ENCODE peak calls at places on chromosomes 11 and 22, in four cellular contexts. W, J, F and U are unnamed samples.

GRCh38 chr11:68412593-68413475 is 47.7 kb upstream of the PPP6R3 start:
- DNase-seq in W (no peak), J (peak; percentile 90), F (no peak), U (no peak)

GRCh38 chr22:30423296-30423958 is 2.1 kb upstream of the MTFP1 start:
- DNase-seq in F (peak; percentile 57), W (no peak), J (no peak), U (peak; percentile 63)

GRCh38 chr11:34274712-34275398 is 83.0 kb downstream of the ABTB2 start:
- DNase-seq in W (peak; percentile 85), F (peak; percentile 64), J (peak; percentile 91), U (no peak)

GRCh38 chr11:17508306-17508705 is 31.7 kb upstream of the ABCC8 start:
- DNase-seq in W (no peak), F (no peak), J (no peak), U (no peak)

GRCh38 chr11:74055938-74056337 is 47.1 kb upstream of the UCP3 start:
- DNase-seq in F (no peak), J (peak; percentile 63), W (peak; percentile 85), U (no peak)

GRCh38 chr11:123479048-123479837 is 49.2 kb downstream of the GRAMD1B start:
- DNase-seq in J (no peak), F (no peak), W (no peak), U (peak; percentile 88)

GRCh38 chr11:124670732-124671131 is 2.8 kb downstream of the SIAE start:
- DNase-seq in J (no peak), F (no peak), W (no peak), U (peak; percentile 89)

GRCh38 chr11:105673089-105673488 is 63.2 kb downstream of the GRIA4 start:
- DNase-seq in W (peak; percentile 65), F (peak; percentile 68), J (peak; percentile 29), U (peak; percentile 54)

GRCh38 chr22:37817705-37818311 is 5.4 kb upstream of the GALR3 start:
- DNase-seq in W (peak; percentile 72), J (peak; percentile 68), F (peak; percentile 91), U (peak; percentile 74)

GRCh38 chr11:80136991-80137390 is 696.2 kb upstream of the TENM4 start:
- DNase-seq in J (no peak), W (peak; percentile 85), F (peak; percentile 9), U (no peak)

GRCh38 chr11:12164061-12165014 is 53.9 kb downstream of the MICAL2 start:
- DNase-seq in W (peak; percentile 77), J (peak; percentile 83), F (peak; percentile 50), U (peak; percentile 69)

GRCh38 chr22:43404673-43405385 is 7.0 kb upstream of the MPPED1 start:
- DNase-seq in W (no peak), F (no peak), J (no peak), U (no peak)

GRCh38 chr22:36663581-36663980 is 40.0 kb downstream of the CACNG2 start:
- DNase-seq in W (no peak), F (no peak), J (no peak), U (no peak)

GRCh38 chr11:119432484-119433368 is 9.8 kb upstream of the THY1 start:
- DNase-seq in F (no peak), W (peak; percentile 33), J (peak; percentile 70), U (no peak)

GRCh38 chr11:14905104-14906033 is 13.3 kb upstream of the CYP2R1 start:
- DNase-seq in F (peak; percentile 52), W (no peak), J (peak; percentile 9), U (peak; percentile 78)

GRCh38 chr11:62612366-62613274 is at the start of the genes EML3 and ROM1:
- DNase-seq in F (peak; percentile 88), W (no peak), J (peak; percentile 87), U (peak; percentile 93)

GRCh38 chr11:18768472-18768901 is 23.1 kb downstream of the PTPN5 start:
- DNase-seq in W (no peak), J (no peak), F (no peak), U (no peak)

GRCh38 chr11:70233511-70233919 is 30.4 kb downstream of the FADD start:
- DNase-seq in W (peak; percentile 89), F (no peak), J (peak; percentile 40), U (peak; percentile 37)

GRCh38 chr11:95230054-95231034 is 658 bp downstream of the SESN3 start:
- DNase-seq in W (peak; percentile 7), J (peak; percentile 8), F (peak; percentile 32), U (peak; percentile 67)

GRCh38 chr11:109734602-109735001 is 312.6 kb downstream of the C11orf87 start:
- DNase-seq in W (no peak), J (no peak), F (no peak), U (no peak)

GRCh38 chr11:101407324-101407723 is 176.5 kb downstream of the TRPC6 start:
- DNase-seq in J (no peak), F (no peak), W (no peak), U (no peak)

GRCh38 chr22:46028069-46028991 is 51.4 kb upstream of the WNT7B start:
- DNase-seq in W (no peak), J (no peak), F (no peak), U (no peak)

GRCh38 chr22:46025973-46026906 is 49.3 kb upstream of the WNT7B start:
- DNase-seq in J (no peak), F (no peak), W (no peak), U (no peak)

GRCh38 chr22:46029036-46029435 is 52.1 kb upstream of the WNT7B start:
- DNase-seq in F (no peak), J (no peak), W (no peak), U (no peak)

GRCh38 chr22:46026907-46027218 is 49.9 kb upstream of the WNT7B start:
- DNase-seq in J (no peak), F (no peak), W (no peak), U (no peak)

GRCh38 chr22:46027219-46028068 is 50.5 kb upstream of the WNT7B start:
- DNase-seq in W (no peak), J (no peak), F (peak; percentile 87), U (no peak)
- TF ChIP-seq CTCF in W (no peak), J (no peak), F (no peak), U (no peak)

DNA sequence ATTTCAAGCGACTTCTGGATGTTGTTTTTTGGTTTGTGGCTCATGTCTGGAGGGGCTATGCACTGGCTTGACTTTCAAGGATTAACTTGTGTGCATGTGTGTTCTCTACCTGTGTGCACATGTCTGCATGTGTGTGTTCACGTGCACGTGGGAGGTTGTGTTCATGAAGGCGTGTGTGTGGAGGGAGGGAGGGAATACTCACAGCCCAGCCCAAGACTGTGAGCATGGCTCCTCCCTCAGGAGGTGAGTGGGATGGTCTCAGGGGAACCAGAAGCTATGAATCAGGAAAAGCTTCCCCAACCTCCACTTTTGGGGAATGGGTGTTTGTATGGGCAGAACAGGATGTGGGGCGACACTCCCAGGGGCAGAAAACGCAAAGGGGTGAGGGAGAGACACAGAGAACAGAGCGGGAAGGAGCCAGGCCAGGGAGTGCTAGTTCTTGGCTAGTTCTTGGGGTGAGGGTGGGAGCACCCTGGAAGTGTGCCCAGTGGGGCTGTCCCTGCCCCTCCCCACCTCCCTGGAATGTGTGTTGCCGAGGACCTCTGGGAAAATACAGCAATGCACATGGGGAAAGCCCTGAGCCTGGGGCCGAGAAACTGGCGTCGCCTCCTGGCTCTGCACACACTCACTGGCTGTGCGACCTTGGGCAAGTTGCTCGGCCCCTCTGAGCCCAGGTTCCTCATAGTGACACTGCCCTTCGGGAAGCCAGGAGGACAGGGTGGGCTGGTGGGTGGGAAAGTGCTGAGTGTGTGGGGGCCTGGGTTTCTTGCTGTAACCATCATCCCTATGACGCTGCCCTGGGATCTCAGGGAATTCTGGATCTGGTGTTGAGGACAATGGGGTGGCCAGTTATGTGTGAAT is 16.9 kb upstream of the ALX4 start:
- DNase-seq in F (no peak), W (no peak), J (no peak), U (no peak)
- TF ChIP-seq CTCF in F (no peak), W (peak; percentile 33), J (peak; percentile 11), U (no peak)

DNA sequence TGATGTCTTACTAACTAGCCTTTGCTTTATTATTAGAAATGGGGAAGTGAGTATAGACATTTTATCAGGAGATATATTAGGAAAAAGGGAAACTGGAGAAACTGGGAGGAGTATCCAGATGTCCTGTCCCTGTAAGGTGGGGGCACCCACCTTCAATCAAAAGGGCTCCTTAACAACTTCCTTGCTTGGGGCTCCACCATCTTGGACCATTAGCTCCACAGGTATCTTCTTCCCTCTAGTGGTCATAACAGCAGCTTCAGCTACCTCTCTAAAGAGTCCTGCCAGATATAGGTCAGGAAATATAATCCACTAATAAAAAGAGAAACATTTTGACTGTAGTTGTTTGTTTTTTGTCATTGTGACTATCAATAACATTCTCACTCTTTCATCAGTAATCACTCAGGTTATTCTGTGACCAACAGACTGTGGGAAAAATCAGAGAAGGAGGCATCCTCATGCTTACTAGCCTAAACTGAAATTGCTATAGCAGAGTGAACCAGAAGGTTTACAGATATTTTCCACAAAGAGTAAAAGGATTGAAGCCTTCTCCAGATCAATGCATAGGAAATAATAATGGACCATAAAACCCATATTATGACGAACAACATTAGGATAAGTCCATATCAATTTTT is 10.4 kb downstream of the OR51B4 start:
- DNase-seq in W (peak; percentile 42), F (no peak), J (peak; percentile 45), U (peak; percentile 24)
- TF ChIP-seq CTCF in W (peak; percentile 84), F (no peak), J (peak; percentile 71), U (peak; percentile 55)

DNA sequence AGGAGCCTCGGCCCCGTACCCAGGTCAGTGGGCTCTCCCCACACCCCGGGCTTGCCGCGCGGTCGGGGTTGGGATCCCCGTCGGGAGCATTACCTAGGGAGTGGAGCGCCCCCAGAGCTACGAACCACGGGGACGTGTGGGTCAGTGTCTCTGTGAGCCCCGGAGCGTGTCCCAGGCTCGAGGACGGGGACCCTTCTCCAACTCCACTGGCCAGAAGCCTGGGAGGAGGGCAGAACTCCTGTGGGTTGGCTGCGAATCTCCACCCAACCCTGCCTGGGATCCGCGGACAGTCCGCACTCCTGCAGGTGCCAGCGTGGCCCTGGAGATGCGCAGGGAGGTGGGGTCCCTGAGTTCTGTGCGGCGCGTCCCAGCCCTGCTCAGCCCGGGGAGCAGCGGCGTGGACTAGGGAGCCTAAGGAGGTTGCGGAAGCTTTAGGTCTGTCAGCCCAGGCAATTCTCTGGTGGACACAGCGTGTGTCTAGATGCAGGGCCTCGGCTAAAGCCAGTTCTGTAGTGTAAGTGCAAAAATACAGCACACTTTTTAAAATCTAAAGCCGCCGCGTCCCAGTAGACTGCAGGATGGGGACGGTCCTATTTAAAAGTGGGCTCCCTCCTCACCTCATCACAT is 413 bp downstream of the PPFIBP2 start:
- DNase-seq in W (no peak), F (peak; percentile 44), J (no peak), U (peak; percentile 64)
- TF ChIP-seq CTCF in W (peak; percentile 2), F (no peak), J (no peak), U (no peak)

GRCh38 chr11:76379811-76380160 is 1.1 kb downstream of the THAP12 start:
- DNase-seq in F (no peak), J (no peak), W (no peak), U (no peak)

GRCh38 chr11:76376746-76377558 is 4.0 kb downstream of the THAP12 start:
- DNase-seq in F (no peak), J (no peak), W (no peak), U (no peak)

GRCh38 chr11:76382209-76382608 is 1.1 kb downstream of the GVQW3 start:
- DNase-seq in F (no peak), J (no peak), W (no peak), U (peak; percentile 41)

GRCh38 chr11:76380161-76380976 is 563 bp downstream of the THAP12 start:
- DNase-seq in F (peak; percentile 38), W (peak; percentile 4), J (peak; percentile 9), U (peak; percentile 58)

GRCh38 chr11:76380977-76381719 is at the start of the genes GVQW3 and THAP12:
- DNase-seq in F (peak; percentile 97), J (peak; percentile 99), W (peak; percentile 95), U (peak; percentile 99)
- TF ChIP-seq CTCF in F (no peak), J (no peak), W (peak; percentile 1), U (no peak)

GRCh38 chr11:120564573-120565301 is 53.2 kb downstream of the GRIK4 start:
- DNase-seq in J (peak; percentile 38), F (no peak), W (peak; percentile 67), U (peak; percentile 81)
- TF ChIP-seq CTCF in J (peak; percentile 29), F (no peak), W (peak; percentile 32), U (peak; percentile 15)